ENCODE peak calls at places on chromosomes 6 and 20, in eight cellular contexts. W is transverse colon, N is pancreas, E is lung, Y is adrenal gland, Q is astrocyte of the spinal cord, S is fibroblast of mammary gland, A is uterus. F is an unnamed sample.

GRCh38 chr6:107690864-107691661 is 133.1 kb downstream of the SCML4 start:
- DNase-seq in W (no peak), N (no peak), E (no peak), Y (no peak), Q (peak), S (peak), A (peak), F (no peak)

GRCh38 chr6:46377209-46377608 is 114.0 kb downstream of the RCAN2 start:
- DNase-seq in W (no peak), N (no peak), E (no peak), Y (no peak), Q (no peak), S (no peak), A (no peak), F (no peak)

GRCh38 chr6:67231092-67231491 is 1404.0 kb upstream of the ADGRB3 start:
- DNase-seq in W (no peak), N (no peak), E (no peak), Y (no peak), Q (no peak), S (no peak), A (no peak), F (no peak)

GRCh38 chr6:108027594-108027993 is 46.9 kb downstream of the OSTM1 start:
- DNase-seq in W (peak), N (peak), E (no peak), Y (no peak), Q (no peak), S (peak), A (no peak), F (peak)

GRCh38 chr6:139801571-139802321 is 427.3 kb upstream of the CITED2 start:
- DNase-seq in W (no peak), N (no peak), E (no peak), Y (no peak), Q (peak), S (peak), A (no peak), F (no peak)

GRCh38 chr6:104525677-104526322 is 333.9 kb downstream of the HACE1 start:
- DNase-seq in W (peak), N (peak), E (peak), Y (peak), Q (peak), S (peak), A (peak), F (peak)

GRCh38 chr20:43681991-43682410 is 15.1 kb downstream of the MYBL2 start:
- DNase-seq in W (peak), N (peak), E (no peak), Y (no peak), Q (no peak), S (no peak), A (no peak), F (no peak)

GRCh38 chr6:38786486-38786885 is 71.4 kb downstream of the DNAH8 start:
- DNase-seq in W (no peak), N (no peak), E (no peak), Y (no peak), Q (no peak), S (no peak), A (no peak), F (no peak)

GRCh38 chr6:3385660-3386151 is 71.1 kb downstream of the SLC22A23 start:
- DNase-seq in W (peak), N (no peak), E (no peak), Y (no peak), Q (peak), S (peak), A (no peak), F (no peak)

GRCh38 chr6:10084276-10084993 is 330.4 kb downstream of the TFAP2A start:
- DNase-seq in W (no peak), N (no peak), E (no peak), Y (no peak), Q (no peak), S (no peak), A (no peak), F (no peak)

GRCh38 chr6:19052219-19052618 is 665.1 kb downstream of the RNF144B start:
- DNase-seq in W (no peak), N (no peak), E (no peak), Y (no peak), Q (peak), S (peak), A (no peak), F (no peak)

GRCh38 chr6:39927159-39927558 is 7.1 kb downstream of the MOCS1 start:
- DNase-seq in W (no peak), N (no peak), E (no peak), Y (peak), Q (peak), S (peak), A (no peak), F (peak)

GRCh38 chr20:31572701-31573554 is 32.2 kb upstream of the ID1 start:
- DNase-seq in W (peak), N (peak), E (peak), Y (peak), Q (peak), S (peak), A (peak), F (peak)
- TF ChIP-seq CTCF in W (no peak), N (no peak), E (no peak), Y (no peak), Q (no peak), S (no peak), A (no peak), F (peak)

GRCh38 chr6:87154641-87155271 is 609 bp upstream of the ZNF292 start:
- DNase-seq in W (no peak), N (no peak), E (no peak), Y (no peak), Q (peak), S (peak), A (no peak), F (no peak)

GRCh38 chr6:87152528-87152950 is 2.8 kb upstream of the ZNF292 start:
- DNase-seq in W (no peak), N (no peak), E (no peak), Y (no peak), Q (no peak), S (peak), A (no peak), F (no peak)

GRCh38 chr6:87155920-87156600 is 695 bp downstream of the ZNF292 start:
- DNase-seq in W (peak), N (no peak), E (peak), Y (peak), Q (peak), S (peak), A (peak), F (peak)

GRCh38 chr6:87151786-87152527 is 3.4 kb upstream of the ZNF292 start:
- DNase-seq in W (peak), N (peak), E (peak), Y (peak), Q (peak), S (peak), A (peak), F (peak)

DNA sequence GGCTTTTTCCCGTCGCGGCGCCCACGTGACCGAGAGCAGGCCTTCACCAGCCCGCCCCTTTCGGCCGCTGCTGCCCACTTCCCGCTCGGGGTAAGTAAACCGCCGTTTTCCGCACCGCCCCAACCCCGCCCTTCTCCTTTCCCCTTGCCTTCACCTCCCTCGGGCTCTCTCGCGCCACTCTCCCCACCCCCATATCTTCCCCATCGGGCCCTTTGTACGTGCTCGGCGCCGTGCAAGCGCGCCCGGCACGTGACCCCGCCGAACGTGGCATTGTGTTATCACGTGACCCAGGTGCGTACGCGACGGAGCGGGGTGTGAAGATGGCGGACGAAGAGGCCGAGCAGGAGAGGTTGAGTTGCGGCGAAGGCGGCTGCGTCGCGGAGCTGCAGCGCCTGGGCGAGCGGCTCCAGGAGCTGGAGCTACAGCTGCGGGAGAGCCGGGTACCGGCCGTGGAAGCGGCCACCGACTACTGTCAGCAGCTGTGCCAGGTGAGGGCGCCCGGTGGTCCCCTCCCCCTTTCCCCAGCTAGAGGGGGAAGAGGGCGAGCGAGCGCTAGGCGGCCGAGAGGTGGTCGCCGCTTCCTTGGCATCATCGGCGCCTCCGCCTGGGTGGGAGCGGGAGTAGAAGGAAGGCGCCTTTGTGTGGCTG is at the start of gene ZNF292:
- DNase-seq in W (peak), N (peak), E (peak), Y (peak), Q (peak), S (peak), A (peak), F (peak)
- TF ChIP-seq CTCF in W (no peak), N (no peak), E (no peak), Y (no peak), Q (no peak), S (no peak), A (no peak), F (no peak)

DNA sequence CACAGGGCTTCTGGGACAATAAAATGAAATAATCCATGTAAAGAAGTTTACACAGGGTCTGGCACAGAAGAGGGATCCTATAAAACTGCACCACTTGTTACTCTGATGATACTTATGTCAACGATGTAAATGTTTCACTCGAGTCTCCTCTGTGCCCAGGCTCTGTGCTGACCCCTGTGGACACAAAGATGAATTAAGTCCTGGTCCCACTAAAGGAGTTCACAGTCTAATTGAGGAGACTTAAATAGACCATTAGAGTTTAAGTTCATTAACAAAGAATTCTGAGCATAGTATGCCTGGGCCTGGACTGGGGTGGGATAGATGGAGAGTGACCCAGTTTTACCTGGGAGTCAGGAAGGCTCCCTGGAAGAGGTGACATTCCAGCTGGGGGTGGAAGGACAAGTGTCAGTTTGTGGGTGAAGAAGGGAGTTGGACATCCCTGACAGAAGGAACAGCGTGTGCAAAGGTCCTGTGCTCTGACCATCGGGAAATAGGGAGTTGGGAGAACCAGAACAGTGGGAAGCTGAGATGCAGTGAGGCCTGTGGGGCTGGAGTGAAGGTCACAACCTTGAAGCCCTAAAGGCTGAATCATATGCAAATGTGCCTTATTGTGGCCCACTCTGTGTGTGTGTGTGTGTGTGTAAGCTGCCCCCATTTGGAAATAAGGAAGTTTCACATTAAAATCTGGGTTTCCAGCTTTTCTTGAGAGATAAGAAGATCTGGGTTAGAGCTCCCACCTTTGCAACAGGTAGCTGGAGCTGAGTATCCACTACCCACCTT is 1.1 kb downstream of the OCSTAMP start:
- DNase-seq in W (no peak), N (no peak), E (no peak), Y (no peak), Q (no peak), S (no peak), A (no peak), F (no peak)
- TF ChIP-seq CTCF in W (no peak), N (no peak), E (no peak), Y (no peak), Q (no peak), S (no peak), A (no peak), F (no peak)

DNA sequence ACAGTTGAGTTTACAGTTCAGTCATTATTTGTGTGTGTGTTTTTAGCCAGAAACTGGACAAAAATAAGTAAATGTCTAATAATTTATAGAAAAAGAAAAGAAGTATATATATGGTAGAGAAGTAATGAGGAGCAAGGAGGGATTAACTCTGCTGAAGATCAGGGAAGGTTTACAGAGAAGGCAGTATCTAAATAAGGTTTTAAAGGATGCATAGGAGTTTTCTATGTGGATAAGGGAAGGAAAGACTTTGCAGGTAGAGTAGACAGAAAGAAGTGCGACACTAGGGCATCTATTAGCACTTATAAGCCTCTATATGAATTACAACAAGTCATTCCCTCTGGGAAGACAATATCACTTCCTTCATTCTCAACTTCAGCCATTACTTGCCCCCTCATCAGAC is 34.3 kb downstream of the ISM1 start:
- DNase-seq in W (no peak), N (no peak), E (no peak), Y (no peak), Q (no peak), S (no peak), A (no peak), F (no peak)
- TF ChIP-seq CTCF in W (no peak), N (no peak), E (no peak), Y (no peak), Q (no peak), S (no peak), A (no peak), F (no peak)

GRCh38 chr20:49207071-49207470 is 12.1 kb upstream of the DDX27 start:
- DNase-seq in W (no peak), N (no peak), E (no peak), Y (no peak), Q (no peak), S (no peak), A (no peak), F (peak)
- TF ChIP-seq CTCF in W (no peak), N (no peak), E (no peak), Y (no peak), Q (peak), S (peak), A (no peak), F (peak)

GRCh38 chr6:29872791-29873190 is 45.2 kb downstream of the HLA-G start:
- DNase-seq in W (no peak), N (no peak), E (no peak), Y (no peak), Q (no peak), S (no peak), A (no peak), F (no peak)
- TF ChIP-seq CTCF in W (no peak), N (no peak), E (no peak), Y (no peak), Q (no peak), S (no peak), A (no peak), F (no peak)

GRCh38 chr20:48744515-48744914 is 83.3 kb downstream of the PREX1 start:
- DNase-seq in W (no peak), N (no peak), E (no peak), Y (no peak), Q (no peak), S (no peak), A (no peak), F (no peak)
- TF ChIP-seq CTCF in W (no peak), N (no peak), E (no peak), Y (no peak), Q (no peak), S (no peak), A (no peak), F (no peak)

DNA sequence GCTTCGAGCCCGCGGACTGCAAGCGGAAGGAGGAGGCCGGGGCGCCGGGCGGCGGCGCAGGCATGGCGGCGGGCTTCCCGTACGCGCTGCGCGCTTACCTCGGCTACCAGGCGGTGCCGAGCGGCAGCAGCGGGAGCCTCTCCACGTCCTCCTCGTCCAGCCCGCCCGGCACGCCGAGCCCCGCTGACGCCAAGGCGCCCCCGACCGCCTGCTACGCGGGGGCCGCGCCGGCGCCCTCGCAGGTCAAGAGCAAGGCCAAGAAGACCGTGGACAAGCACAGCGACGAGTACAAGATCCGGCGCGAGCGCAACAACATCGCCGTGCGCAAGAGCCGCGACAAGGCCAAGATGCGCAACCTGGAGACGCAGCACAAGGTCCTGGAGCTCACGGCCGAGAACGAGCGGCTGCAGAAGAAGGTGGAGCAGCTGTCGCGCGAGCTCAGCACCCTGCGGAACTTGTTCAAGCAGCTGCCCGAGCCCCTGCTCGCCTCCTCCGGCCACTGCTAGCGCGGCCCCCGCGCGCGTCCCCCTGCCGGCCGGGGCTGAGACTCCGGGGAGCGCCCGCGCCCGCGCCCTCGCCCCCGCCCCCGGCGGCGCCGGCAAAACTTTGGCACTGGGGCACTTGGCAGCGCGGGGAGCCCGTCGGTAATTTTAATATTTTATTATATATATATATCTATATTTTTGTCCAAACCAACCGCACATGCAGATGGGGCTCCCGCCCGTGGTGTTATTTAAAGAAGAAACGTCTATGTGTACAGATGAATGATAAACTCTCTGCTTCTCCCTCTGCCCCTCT is 1.1 kb downstream of the CEBPB start:
- DNase-seq in W (peak), N (peak), E (no peak), Y (peak), Q (peak), S (no peak), A (no peak), F (peak)
- TF ChIP-seq CTCF in W (peak), N (peak), E (no peak), Y (peak), Q (peak), S (no peak), A (no peak), F (peak)

GRCh38 chr6:43838276-43839036 is 68.4 kb downstream of the VEGFA start:
- DNase-seq in W (peak), N (peak), E (peak), Y (peak), Q (peak), S (peak), A (peak), F (peak)
- TF ChIP-seq CTCF in W (peak), N (peak), E (peak), Y (peak), Q (peak), S (peak), A (no peak), F (peak)

DNA sequence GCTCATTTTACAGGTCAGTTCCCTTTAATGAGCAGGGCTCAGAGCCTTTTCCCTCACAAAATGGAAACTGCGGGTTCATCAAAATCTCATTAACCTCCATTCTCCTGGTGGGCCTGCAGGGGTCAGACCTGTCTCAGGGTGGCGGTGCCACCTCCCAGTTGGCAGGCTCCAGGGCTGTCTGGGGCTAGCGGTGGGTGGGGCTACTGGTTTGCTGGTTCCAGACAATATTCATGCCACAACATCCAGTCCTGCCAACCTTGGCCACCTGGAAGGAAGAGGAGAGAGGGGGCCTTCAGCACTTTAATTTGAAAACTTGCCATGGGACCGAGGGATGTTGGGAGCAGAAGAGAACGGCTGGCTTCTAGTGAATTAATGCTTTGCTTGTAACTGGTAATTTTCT is 41.9 kb upstream of the CTNNBL1 start:
- DNase-seq in W (peak), N (peak), E (peak), Y (peak), Q (no peak), S (peak), A (no peak), F (peak)
- TF ChIP-seq CTCF in W (peak), N (peak), E (no peak), Y (peak), Q (peak), S (peak), A (peak), F (peak)

F was measured in Calu3.